ENCODE peak calls at places on chromosomes 12 and 14, in nine cellular contexts. One of them, this sample, is unnamed.

GRCh38 chr14:22433059-22433458 is 156.0 kb downstream of the DAD1 start:
- DNase-seq in HEK293T: no peak
- DNase-seq in activated T-helper 1 cell treated with Interleukin-2 at 50 U/mL for 16 hours: no peak
- DNase-seq in SK-MEL-5: no peak
- DNase-seq in EH: no peak
- DNase-seq in non-pigmented ciliary epithelial cell: no peak
- DNase-seq in brain microvascular endothelial cell: no peak
- DNase-seq in HuH-7.5: no peak
- DNase-seq in stimulated activated CD4-positive, alpha-beta T cell treated with anti-CD3 and anti-CD28 coated beads, Interleukin-1b, Interleukin-23, amount 100 ng/mL, for 1 hour: no peak
- DNase-seq in this sample: peak; percentile 33

GRCh38 chr14:50308363-50308762 is 3.7 kb downstream of the L2HGDH start:
- DNase-seq in HEK293T: no peak
- DNase-seq in activated T-helper 1 cell treated with Interleukin-2 at 50 U/mL for 16 hours: no peak
- DNase-seq in SK-MEL-5: no peak
- DNase-seq in EH: peak; percentile 13
- DNase-seq in non-pigmented ciliary epithelial cell: no peak
- DNase-seq in brain microvascular endothelial cell: no peak
- DNase-seq in HuH-7.5: no peak
- DNase-seq in stimulated activated CD4-positive, alpha-beta T cell treated with anti-CD3 and anti-CD28 coated beads, Interleukin-1b, Interleukin-23, amount 100 ng/mL, for 1 hour: no peak
- DNase-seq in this sample: no peak

GRCh38 chr12:132365226-132365625 is 35.8 kb upstream of the GALNT9 start:
- DNase-seq in HEK293T: no peak
- DNase-seq in activated T-helper 1 cell treated with Interleukin-2 at 50 U/mL for 16 hours: no peak
- DNase-seq in SK-MEL-5: no peak
- DNase-seq in EH: no peak
- DNase-seq in non-pigmented ciliary epithelial cell: no peak
- DNase-seq in brain microvascular endothelial cell: no peak
- DNase-seq in HuH-7.5: no peak
- DNase-seq in stimulated activated CD4-positive, alpha-beta T cell treated with anti-CD3 and anti-CD28 coated beads, Interleukin-1b, Interleukin-23, amount 100 ng/mL, for 1 hour: no peak
- DNase-seq in this sample: no peak

GRCh38 chr12:12976366-12976765 is 23.7 kb downstream of the HEBP1 start:
- DNase-seq in HEK293T: no peak
- DNase-seq in activated T-helper 1 cell treated with Interleukin-2 at 50 U/mL for 16 hours: no peak
- DNase-seq in SK-MEL-5: peak; percentile 55
- DNase-seq in EH: peak; percentile 97
- DNase-seq in non-pigmented ciliary epithelial cell: peak; percentile 92
- DNase-seq in brain microvascular endothelial cell: peak; percentile 97
- DNase-seq in HuH-7.5: no peak
- DNase-seq in stimulated activated CD4-positive, alpha-beta T cell treated with anti-CD3 and anti-CD28 coated beads, Interleukin-1b, Interleukin-23, amount 100 ng/mL, for 1 hour: no peak
- DNase-seq in this sample: no peak

GRCh38 chr12:31722580-31722979 is 6.2 kb downstream of the AMN1 start:
- DNase-seq in HEK293T: no peak
- DNase-seq in activated T-helper 1 cell treated with Interleukin-2 at 50 U/mL for 16 hours: no peak
- DNase-seq in SK-MEL-5: no peak
- DNase-seq in EH: no peak
- DNase-seq in non-pigmented ciliary epithelial cell: no peak
- DNase-seq in brain microvascular endothelial cell: no peak
- DNase-seq in HuH-7.5: no peak
- DNase-seq in stimulated activated CD4-positive, alpha-beta T cell treated with anti-CD3 and anti-CD28 coated beads, Interleukin-1b, Interleukin-23, amount 100 ng/mL, for 1 hour: no peak
- DNase-seq in this sample: no peak

GRCh38 chr12:119153477-119154434 is 25.0 kb upstream of the HSPB8 start:
- DNase-seq in HEK293T: peak; percentile 39
- DNase-seq in activated T-helper 1 cell treated with Interleukin-2 at 50 U/mL for 16 hours: no peak
- DNase-seq in SK-MEL-5: no peak
- DNase-seq in EH: peak; percentile 32
- DNase-seq in non-pigmented ciliary epithelial cell: no peak
- DNase-seq in brain microvascular endothelial cell: peak; percentile 36
- DNase-seq in HuH-7.5: no peak
- DNase-seq in stimulated activated CD4-positive, alpha-beta T cell treated with anti-CD3 and anti-CD28 coated beads, Interleukin-1b, Interleukin-23, amount 100 ng/mL, for 1 hour: no peak
- DNase-seq in this sample: peak; percentile 13

GRCh38 chr14:34874386-34875030 is 652 bp downstream of the BAZ1A start:
- DNase-seq in HEK293T: peak; percentile 58
- DNase-seq in activated T-helper 1 cell treated with Interleukin-2 at 50 U/mL for 16 hours: peak; percentile 28
- DNase-seq in SK-MEL-5: peak; percentile 51
- DNase-seq in EH: peak; percentile 56
- DNase-seq in non-pigmented ciliary epithelial cell: no peak
- DNase-seq in brain microvascular endothelial cell: peak; percentile 30
- DNase-seq in HuH-7.5: peak; percentile 18
- DNase-seq in stimulated activated CD4-positive, alpha-beta T cell treated with anti-CD3 and anti-CD28 coated beads, Interleukin-1b, Interleukin-23, amount 100 ng/mL, for 1 hour: peak; percentile 11
- DNase-seq in this sample: peak; percentile 66

GRCh38 chr12:29163146-29163545 is 14.1 kb downstream of the FAR2 start:
- DNase-seq in HEK293T: no peak
- DNase-seq in activated T-helper 1 cell treated with Interleukin-2 at 50 U/mL for 16 hours: no peak
- DNase-seq in SK-MEL-5: no peak
- DNase-seq in EH: no peak
- DNase-seq in non-pigmented ciliary epithelial cell: no peak
- DNase-seq in brain microvascular endothelial cell: no peak
- DNase-seq in HuH-7.5: no peak
- DNase-seq in stimulated activated CD4-positive, alpha-beta T cell treated with anti-CD3 and anti-CD28 coated beads, Interleukin-1b, Interleukin-23, amount 100 ng/mL, for 1 hour: no peak
- DNase-seq in this sample: no peak

GRCh38 chr12:4216542-4216927 is 57.0 kb upstream of the CCND2 start:
- DNase-seq in HEK293T: no peak
- DNase-seq in activated T-helper 1 cell treated with Interleukin-2 at 50 U/mL for 16 hours: no peak
- DNase-seq in SK-MEL-5: no peak
- DNase-seq in EH: no peak
- DNase-seq in non-pigmented ciliary epithelial cell: no peak
- DNase-seq in brain microvascular endothelial cell: no peak
- DNase-seq in HuH-7.5: no peak
- DNase-seq in stimulated activated CD4-positive, alpha-beta T cell treated with anti-CD3 and anti-CD28 coated beads, Interleukin-1b, Interleukin-23, amount 100 ng/mL, for 1 hour: no peak
- DNase-seq in this sample: no peak

GRCh38 chr14:104440297-104440956 is 139.1 kb upstream of the C14orf180 start:
- DNase-seq in HEK293T: no peak
- DNase-seq in activated T-helper 1 cell treated with Interleukin-2 at 50 U/mL for 16 hours: no peak
- DNase-seq in SK-MEL-5: no peak
- DNase-seq in EH: no peak
- DNase-seq in non-pigmented ciliary epithelial cell: no peak
- DNase-seq in brain microvascular endothelial cell: no peak
- DNase-seq in HuH-7.5: no peak
- DNase-seq in stimulated activated CD4-positive, alpha-beta T cell treated with anti-CD3 and anti-CD28 coated beads, Interleukin-1b, Interleukin-23, amount 100 ng/mL, for 1 hour: no peak
- DNase-seq in this sample: no peak

GRCh38 chr12:25648460-25648859 is 95.4 kb upstream of the LMNTD1 start:
- DNase-seq in HEK293T: peak; percentile 66
- DNase-seq in activated T-helper 1 cell treated with Interleukin-2 at 50 U/mL for 16 hours: no peak
- DNase-seq in SK-MEL-5: no peak
- DNase-seq in EH: peak; percentile 97
- DNase-seq in non-pigmented ciliary epithelial cell: peak; percentile 36
- DNase-seq in brain microvascular endothelial cell: peak; percentile 81
- DNase-seq in HuH-7.5: no peak
- DNase-seq in stimulated activated CD4-positive, alpha-beta T cell treated with anti-CD3 and anti-CD28 coated beads, Interleukin-1b, Interleukin-23, amount 100 ng/mL, for 1 hour: no peak
- DNase-seq in this sample: no peak

GRCh38 chr12:92927055-92927435 is 2.0 kb downstream of the EEA1 start:
- DNase-seq in HEK293T: no peak
- DNase-seq in activated T-helper 1 cell treated with Interleukin-2 at 50 U/mL for 16 hours: peak; percentile 3
- DNase-seq in SK-MEL-5: peak; percentile 95
- DNase-seq in EH: peak; percentile 88
- DNase-seq in non-pigmented ciliary epithelial cell: no peak
- DNase-seq in brain microvascular endothelial cell: peak; percentile 34
- DNase-seq in HuH-7.5: no peak
- DNase-seq in stimulated activated CD4-positive, alpha-beta T cell treated with anti-CD3 and anti-CD28 coated beads, Interleukin-1b, Interleukin-23, amount 100 ng/mL, for 1 hour: no peak
- DNase-seq in this sample: no peak

GRCh38 chr12:62581288-62582064 is 114.8 kb downstream of the MON2 start:
- DNase-seq in HEK293T: peak; percentile 37
- DNase-seq in activated T-helper 1 cell treated with Interleukin-2 at 50 U/mL for 16 hours: no peak
- DNase-seq in SK-MEL-5: peak; percentile 74
- DNase-seq in EH: peak; percentile 67
- DNase-seq in non-pigmented ciliary epithelial cell: peak; percentile 27
- DNase-seq in brain microvascular endothelial cell: no peak
- DNase-seq in HuH-7.5: no peak
- DNase-seq in stimulated activated CD4-positive, alpha-beta T cell treated with anti-CD3 and anti-CD28 coated beads, Interleukin-1b, Interleukin-23, amount 100 ng/mL, for 1 hour: no peak
- DNase-seq in this sample: no peak

GRCh38 chr14:92850492-92850891 is 56.4 kb downstream of the GOLGA5 start:
- DNase-seq in HEK293T: no peak
- DNase-seq in activated T-helper 1 cell treated with Interleukin-2 at 50 U/mL for 16 hours: no peak
- DNase-seq in SK-MEL-5: no peak
- DNase-seq in EH: peak; percentile 34
- DNase-seq in non-pigmented ciliary epithelial cell: no peak
- DNase-seq in brain microvascular endothelial cell: peak; percentile 28
- DNase-seq in HuH-7.5: no peak
- DNase-seq in stimulated activated CD4-positive, alpha-beta T cell treated with anti-CD3 and anti-CD28 coated beads, Interleukin-1b, Interleukin-23, amount 100 ng/mL, for 1 hour: no peak
- DNase-seq in this sample: peak; percentile 28

This sample was measured in SJCRH30.